ENCODE peak calls at places on chromosomes 6 and 20, in four cellular contexts. E is endodermal cell, Z is glutamatergic neuron, T is uterus. P is an unnamed sample.

GRCh38 chr6:136792066-136792944 is at the start of gene MAP3K5:
- DNase-seq in E (peak; percentile 89), Z (peak; percentile 54), T (peak; percentile 84), P (peak; percentile 60)

GRCh38 chr6:7053125-7053784 is 54.5 kb upstream of the RREB1 start:
- DNase-seq in E (peak; percentile 68), Z (no peak), T (no peak), P (no peak)

GRCh38 chr20:24682496-24683090 is 213.2 kb downstream of the SYNDIG1 start:
- DNase-seq in E (no peak), Z (no peak), T (no peak), P (no peak)

GRCh38 chr20:63089051-63089907 is 82.5 kb upstream of the BHLHE23 start:
- DNase-seq in E (peak; percentile 46), Z (peak; percentile 10), T (peak; percentile 7), P (no peak)

GRCh38 chr6:39787322-39787721 is 4.9 kb upstream of the DAAM2 start:
- DNase-seq in E (no peak), Z (no peak), T (no peak), P (no peak)

GRCh38 chr20:44650777-44651493 is 564 bp downstream of the ADA start:
- DNase-seq in E (no peak), Z (no peak), T (peak; percentile 38), P (no peak)

GRCh38 chr6:139922236-139922635 is 547.8 kb upstream of the CITED2 start:
- DNase-seq in E (no peak), Z (no peak), T (no peak), P (no peak)

GRCh38 chr20:63734111-63734945 is 2.1 kb upstream of the LIME1 start:
- DNase-seq in E (peak; percentile 45), Z (no peak), T (no peak), P (no peak)

GRCh38 chr6:132364249-132364648 is 37.0 kb downstream of the MOXD1 start:
- DNase-seq in E (no peak), Z (no peak), T (no peak), P (no peak)

GRCh38 chr6:134178230-134179044 is 126.0 kb upstream of the SLC2A12 start:
- DNase-seq in E (peak; percentile 93), Z (peak; percentile 68), T (peak; percentile 72), P (peak; percentile 80)

GRCh38 chr6:141335476-141335875 is 797.2 kb upstream of the GJE1 start:
- DNase-seq in E (no peak), Z (no peak), T (no peak), P (no peak)

GRCh38 chr6:57305754-57306153 is 11.7 kb upstream of the PRIM2 start:
- DNase-seq in E (no peak), Z (no peak), T (no peak), P (no peak)

GRCh38 chr6:36997811-36998722 is 7.4 kb upstream of the FGD2 start:
- DNase-seq in E (peak; percentile 66), Z (no peak), T (no peak), P (no peak)

GRCh38 chr6:3795836-3796395 is 44.4 kb upstream of the PXDC1 start:
- DNase-seq in E (no peak), Z (no peak), T (no peak), P (no peak)

GRCh38 chr6:16729183-16729696 is 32.0 kb downstream of the ATXN1 start:
- DNase-seq in E (no peak), Z (no peak), T (no peak), P (no peak)

GRCh38 chr20:46007671-46008070 is 1.0 kb upstream of the MMP9 start:
- DNase-seq in E (no peak), Z (no peak), T (no peak), P (no peak)

GRCh38 chr6:4973972-4974885 is 29.6 kb downstream of the RPP40 start:
- DNase-seq in E (peak; percentile 78), Z (no peak), T (peak; percentile 50), P (peak; percentile 11)

GRCh38 chr20:13008761-13009681 is at the start of gene SPTLC3:
- DNase-seq in E (peak; percentile 86), Z (no peak), T (peak; percentile 21), P (no peak)

GRCh38 chr6:28597924-28598323 is 72.2 kb downstream of the GPX5 start:
- DNase-seq in E (peak; percentile 64), Z (no peak), T (no peak), P (no peak)

GRCh38 chr6:95364016-95364604 is 213.2 kb upstream of the MANEA start:
- DNase-seq in E (no peak), Z (no peak), T (no peak), P (no peak)

GRCh38 chr20:53829086-53829703 is 235.6 kb upstream of the ZNF217 start:
- DNase-seq in E (no peak), Z (no peak), T (no peak), P (no peak)

GRCh38 chr6:27786048-27786447 is 126.1 kb downstream of the OR2B2 start:
- DNase-seq in E (no peak), Z (no peak), T (no peak), P (no peak)

DNA sequence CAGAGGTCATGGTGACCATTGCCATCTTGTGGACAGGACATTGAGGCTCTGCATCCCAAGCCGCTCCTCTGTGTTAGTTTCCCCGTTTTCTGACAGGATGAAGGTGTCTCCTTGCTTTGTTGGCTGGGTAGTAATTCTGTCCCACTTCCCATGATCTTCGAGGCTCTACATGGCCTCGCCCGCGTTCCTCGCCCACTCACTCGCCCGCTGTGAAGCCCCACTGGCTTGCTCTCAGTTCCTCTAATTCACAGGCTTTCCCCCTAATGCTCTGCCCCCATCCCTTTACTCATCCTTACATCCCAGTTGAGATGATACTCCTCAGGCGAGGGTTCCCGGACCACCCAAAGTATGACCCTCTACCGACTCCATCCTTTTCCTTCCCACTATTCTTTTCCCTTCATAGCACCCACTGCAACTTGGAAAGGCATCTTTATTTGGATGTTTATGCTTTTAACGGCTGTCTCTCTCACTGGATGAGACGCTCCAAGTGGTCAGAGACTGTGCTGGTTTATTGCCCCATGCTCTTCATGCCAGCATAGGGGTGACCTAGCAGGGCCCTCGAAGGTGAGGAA is 511 bp upstream of the SLC35B2 start:
- DNase-seq in E (no peak), Z (no peak), T (no peak), P (no peak)
- TF ChIP-seq CTCF in E (peak; percentile 3), Z (peak; percentile 37), T (no peak), P (no peak)

DNA sequence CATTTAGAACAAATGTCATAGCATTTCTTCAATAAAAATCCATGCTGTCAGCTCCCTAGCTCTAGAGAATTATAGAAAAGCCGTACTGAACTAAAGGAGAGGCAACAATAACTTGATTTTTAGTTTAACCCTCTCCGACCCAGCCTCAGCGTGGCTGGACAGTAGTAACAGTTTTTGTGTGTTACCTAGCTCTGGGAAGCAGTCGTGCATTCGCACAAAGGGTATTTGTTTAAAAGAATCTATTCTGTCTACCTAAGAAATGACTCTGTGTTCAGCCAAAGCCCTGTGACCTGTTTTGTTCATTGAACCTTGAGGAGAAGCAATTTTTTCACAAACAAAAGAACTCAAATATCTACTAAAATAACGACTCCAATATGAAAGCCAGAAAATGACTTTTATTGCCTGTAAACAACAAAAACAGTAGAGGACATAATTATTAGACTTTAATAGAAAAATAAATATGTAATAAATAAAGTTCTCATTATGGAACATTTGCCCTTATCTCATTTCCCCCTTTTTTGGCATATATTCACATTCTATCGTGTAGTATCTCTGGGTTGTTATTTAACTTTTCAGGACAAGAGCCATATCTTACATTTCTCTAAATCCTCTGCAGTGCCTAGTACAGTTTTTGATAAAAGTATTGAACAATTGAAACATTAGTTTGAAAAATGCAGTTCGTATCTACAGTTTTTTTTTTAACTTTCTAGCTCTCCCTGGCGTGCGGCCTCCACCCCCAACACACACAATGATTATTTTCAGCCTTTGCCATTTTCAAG is 442.2 kb upstream of the SOX4 start:
- DNase-seq in E (no peak), Z (no peak), T (no peak), P (no peak)
- TF ChIP-seq CTCF in E (no peak), Z (no peak), T (no peak), P (no peak)

DNA sequence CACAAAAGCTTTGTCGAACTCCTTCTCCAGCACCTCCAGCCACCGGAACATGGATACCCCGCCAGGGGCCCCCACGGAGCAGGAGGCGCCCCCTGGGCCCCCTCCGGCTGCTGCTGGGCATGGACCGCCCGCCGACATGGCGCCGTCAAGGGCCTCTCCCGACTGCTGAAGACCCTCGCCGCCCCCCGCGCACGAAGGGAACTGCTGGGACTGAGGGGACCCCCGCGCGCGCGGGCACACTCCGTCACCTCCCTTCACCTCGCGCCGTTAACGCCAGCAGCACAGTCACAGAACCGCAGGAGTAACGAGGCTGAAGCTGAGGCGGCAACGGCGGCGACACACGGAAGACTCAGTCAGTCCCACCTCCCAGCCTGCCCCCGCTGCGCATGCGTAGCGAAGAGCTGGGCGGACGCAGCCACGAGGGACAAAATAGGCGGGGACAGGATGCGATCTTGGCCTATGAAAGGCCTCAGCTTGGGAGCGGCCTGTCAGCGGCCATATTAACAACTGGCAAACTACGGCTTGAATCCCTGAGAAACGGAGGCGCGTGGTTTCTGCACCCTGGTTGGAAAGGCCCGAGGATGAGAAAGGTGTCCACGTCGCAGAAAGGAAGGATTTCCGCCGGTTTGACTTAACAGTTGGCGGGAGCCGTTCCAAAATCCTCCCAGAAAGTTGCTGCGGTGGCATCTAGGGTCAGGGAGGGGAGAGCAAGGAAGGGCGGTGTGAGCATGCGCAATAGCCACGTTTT is at the start of gene GOPC:
- DNase-seq in E (peak; percentile 98), Z (peak; percentile 96), T (peak; percentile 95), P (peak; percentile 91)
- TF ChIP-seq CTCF in E (peak; percentile 45), Z (no peak), T (peak; percentile 11), P (no peak)

GRCh38 chr20:39057143-39057542 is 95.0 kb downstream of the DHX35 start:
- DNase-seq in E (no peak), Z (no peak), T (no peak), P (no peak)

GRCh38 chr20:39052676-39053075 is 90.5 kb downstream of the DHX35 start:
- DNase-seq in E (no peak), Z (no peak), T (no peak), P (no peak)

GRCh38 chr20:39059036-39059435 is 96.9 kb downstream of the DHX35 start:
- DNase-seq in E (no peak), Z (no peak), T (no peak), P (no peak)

DNA sequence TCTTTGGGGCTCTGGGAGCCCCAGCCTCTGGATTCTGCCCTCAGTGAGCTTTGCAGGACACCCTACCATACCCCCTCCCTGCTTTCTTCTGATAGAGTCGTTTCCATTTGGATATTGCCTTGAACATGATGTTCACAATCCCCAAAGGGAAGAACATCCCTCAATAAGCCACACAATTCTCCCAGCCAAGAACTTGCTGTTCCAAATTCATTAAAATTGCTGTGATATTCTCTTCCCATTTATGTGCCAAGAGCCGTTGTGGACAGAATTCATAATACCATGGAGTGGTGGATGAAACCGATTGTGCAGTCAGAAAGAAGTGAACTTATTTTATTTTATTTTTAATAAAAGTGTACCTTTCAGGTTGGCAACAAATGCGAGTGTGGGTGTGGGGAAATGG is 95.8 kb downstream of the DHX35 start:
- DNase-seq in E (no peak), Z (no peak), T (no peak), P (no peak)
- TF ChIP-seq CTCF in E (no peak), Z (no peak), T (no peak), P (no peak)

DNA sequence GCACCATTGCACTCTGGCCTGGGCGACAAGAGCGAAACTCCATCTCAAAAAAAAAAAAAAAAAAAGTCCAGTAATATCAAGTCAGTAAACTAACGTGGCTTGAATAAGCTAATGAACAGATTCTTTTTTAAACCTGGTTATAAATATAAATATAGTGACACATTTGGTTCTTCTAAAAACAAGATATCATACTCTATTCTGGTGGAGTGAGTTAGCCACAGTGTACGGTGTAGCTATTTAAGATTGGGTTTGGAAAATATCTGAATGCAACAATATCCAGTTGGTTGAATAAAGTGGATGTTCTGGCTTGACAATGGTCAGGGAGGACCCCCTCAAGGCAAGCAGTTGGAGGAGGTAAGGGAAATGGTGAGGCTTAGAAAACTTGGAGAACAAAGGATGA is 5.9 kb upstream of the DEK start:
- DNase-seq in E (no peak), Z (no peak), T (no peak), P (no peak)
- TF ChIP-seq CTCF in E (no peak), Z (no peak), T (no peak), P (no peak)

GRCh38 chr6:32971581-32972352 is 3.4 kb downstream of the BRD2 start:
- DNase-seq in E (peak; percentile 99), Z (peak; percentile 99), T (peak; percentile 100), P (peak; percentile 99)
- TF ChIP-seq CTCF in E (no peak), Z (no peak), T (peak; percentile 37), P (no peak)